ENCODE peak calls at places on chromosomes 11 and 22, in five cellular contexts. One of them, this sample, is unnamed.

GRCh38 chr11:88779551-88779950 is 286.2 kb downstream of the GRM5 start:
- DNase-seq in IMR-90: peak; percentile 92
- DNase-seq in A549: peak; percentile 16
- DNase-seq in heart left ventricle: no peak
- DNase-seq in lung: no peak
- DNase-seq in this sample: no peak

GRCh38 chr11:75142714-75143419 is 8.0 kb upstream of the SLCO2B1 start:
- DNase-seq in IMR-90: peak; percentile 95
- DNase-seq in A549: peak; percentile 83
- DNase-seq in heart left ventricle: peak; percentile 88
- DNase-seq in lung: peak; percentile 65
- DNase-seq in this sample: peak; percentile 26

GRCh38 chr22:36775589-36775965 is 342 bp downstream of the IFT27 start:
- DNase-seq in IMR-90: peak; percentile 5
- DNase-seq in A549: no peak
- DNase-seq in heart left ventricle: peak; percentile 48
- DNase-seq in lung: peak; percentile 39
- DNase-seq in this sample: peak; percentile 33

GRCh38 chr11:26079966-26080365 is 252.0 kb upstream of the ANO3 start:
- DNase-seq in IMR-90: no peak
- DNase-seq in A549: no peak
- DNase-seq in heart left ventricle: no peak
- DNase-seq in lung: no peak
- DNase-seq in this sample: no peak

GRCh38 chr11:134529212-134530096 is 117.4 kb upstream of the B3GAT1 start:
- DNase-seq in IMR-90: no peak
- DNase-seq in A549: no peak
- DNase-seq in heart left ventricle: peak; percentile 8
- DNase-seq in lung: no peak
- DNase-seq in this sample: no peak

GRCh38 chr11:77103319-77103718 is 679 bp downstream of the OMP start:
- DNase-seq in IMR-90: no peak
- DNase-seq in A549: no peak
- DNase-seq in heart left ventricle: no peak
- DNase-seq in lung: no peak
- DNase-seq in this sample: no peak

GRCh38 chr11:120424185-120424969 is 87.2 kb upstream of the GRIK4 start:
- DNase-seq in IMR-90: peak; percentile 25
- DNase-seq in A549: no peak
- DNase-seq in heart left ventricle: no peak
- DNase-seq in lung: no peak
- DNase-seq in this sample: no peak

GRCh38 chr22:22745225-22746060 is 101.0 kb downstream of the GGTLC2 start:
- DNase-seq in IMR-90: peak; percentile 19
- DNase-seq in A549: peak; percentile 26
- DNase-seq in heart left ventricle: no peak
- DNase-seq in lung: no peak
- DNase-seq in this sample: no peak

GRCh38 chr11:35049906-35050531 is 89.0 kb upstream of the CD44 start:
- DNase-seq in IMR-90: no peak
- DNase-seq in A549: no peak
- DNase-seq in heart left ventricle: no peak
- DNase-seq in lung: no peak
- DNase-seq in this sample: no peak
- H3K9me3 ChIP-seq in IMR-90: no peaks in the 10 kb centered on the region
- H3K9me3 ChIP-seq in A549: no peaks in the 10 kb centered on the region
- H3K9me3 ChIP-seq in heart left ventricle: no peaks in the 10 kb centered on the region
- H3K9me3 ChIP-seq in lung: no peaks in the 10 kb centered on the region
- H3K9me3 ChIP-seq in this sample: no peaks in the 10 kb centered on the region

DNA sequence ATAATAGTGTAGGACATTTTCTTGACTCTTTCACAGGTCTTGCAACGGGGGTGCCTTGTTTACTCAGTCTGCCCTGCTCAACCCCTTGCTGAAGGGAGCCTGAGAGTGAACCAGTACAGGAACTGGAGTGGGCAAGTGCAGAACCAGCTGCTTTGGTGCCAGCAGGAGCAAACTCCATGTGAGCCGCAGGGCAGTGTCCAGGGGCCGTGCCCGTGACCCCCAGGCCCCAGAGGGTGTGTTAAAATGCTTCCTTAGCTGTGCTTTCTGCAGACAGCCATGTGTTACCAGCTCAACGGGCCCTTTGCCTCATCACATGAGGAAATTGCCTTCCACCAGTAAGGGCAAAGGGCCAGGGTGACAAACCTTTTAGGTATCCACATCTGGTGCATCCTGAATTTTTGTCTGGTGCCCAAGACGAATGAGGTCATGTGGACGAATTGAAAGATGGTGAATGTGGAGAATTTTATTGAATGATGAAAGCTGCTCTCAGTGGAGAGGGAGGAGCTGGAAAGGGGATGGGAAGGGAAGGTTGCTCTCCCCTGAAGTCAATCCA is 53.6 kb upstream of the OR5D13 start:
- DNase-seq in IMR-90: no peak
- DNase-seq in A549: peak; percentile 1
- DNase-seq in heart left ventricle: no peak
- DNase-seq in lung: no peak
- DNase-seq in this sample: no peak
- H3K9me3 ChIP-seq in IMR-90: peaks cover 6% of the 10 kb centered on the region
- H3K9me3 ChIP-seq in A549: no peaks in the 10 kb centered on the region
- H3K9me3 ChIP-seq in heart left ventricle: no peaks in the 10 kb centered on the region
- H3K9me3 ChIP-seq in lung: peaks cover 3% of the 10 kb centered on the region
- H3K9me3 ChIP-seq in this sample: no peaks in the 10 kb centered on the region

DNA sequence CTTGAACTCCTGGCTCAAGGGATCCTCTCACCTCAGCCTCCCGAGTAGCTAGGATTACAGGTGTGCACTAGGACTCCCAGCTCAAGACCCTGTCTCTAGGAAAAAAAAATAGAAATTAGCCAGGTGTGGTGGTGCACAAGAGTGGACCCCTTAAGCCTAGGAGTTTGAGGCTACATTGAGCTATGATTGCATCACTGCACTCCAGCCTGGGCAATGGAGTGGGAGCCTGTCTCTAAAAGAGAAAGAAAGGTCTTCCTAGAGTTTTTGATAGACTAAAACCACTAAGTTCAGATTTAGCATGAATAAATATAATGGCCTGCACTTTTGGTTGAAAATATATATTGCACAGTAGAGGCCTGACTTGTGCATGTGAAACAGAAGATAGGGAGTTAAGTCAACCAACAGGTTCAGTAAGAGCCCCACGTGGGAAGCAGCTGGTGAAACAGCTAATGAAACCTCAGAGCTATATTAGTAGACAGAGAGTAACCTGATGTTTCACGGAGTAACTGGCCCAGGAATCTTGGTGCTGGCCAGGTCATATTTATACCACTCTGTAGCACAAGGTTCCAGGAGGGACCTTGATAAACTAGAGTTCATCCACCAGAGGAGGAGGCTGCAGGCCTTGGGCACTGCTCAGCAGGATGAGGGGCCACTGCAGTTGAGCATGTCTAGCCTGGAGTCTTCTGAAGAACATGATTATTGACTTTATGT is 4.6 kb upstream of the MICAL3 start:
- DNase-seq in IMR-90: no peak
- DNase-seq in A549: no peak
- DNase-seq in heart left ventricle: no peak
- DNase-seq in lung: no peak
- DNase-seq in this sample: no peak
- H3K9me3 ChIP-seq in IMR-90: no peaks in the 10 kb centered on the region
- H3K9me3 ChIP-seq in A549: no peaks in the 10 kb centered on the region
- H3K9me3 ChIP-seq in heart left ventricle: no peaks in the 10 kb centered on the region
- H3K9me3 ChIP-seq in lung: no peaks in the 10 kb centered on the region
- H3K9me3 ChIP-seq in this sample: no peaks in the 10 kb centered on the region

GRCh38 chr22:47376322-47376700 is 613.9 kb downstream of the TBC1D22A start:
- DNase-seq in IMR-90: no peak
- DNase-seq in A549: no peak
- DNase-seq in heart left ventricle: peak; percentile 8
- DNase-seq in lung: no peak
- DNase-seq in this sample: no peak
- H3K9me3 ChIP-seq in IMR-90: no peaks in the 10 kb centered on the region
- H3K9me3 ChIP-seq in A549: no peaks in the 10 kb centered on the region
- H3K9me3 ChIP-seq in heart left ventricle: no peaks in the 10 kb centered on the region
- H3K9me3 ChIP-seq in lung: no peaks in the 10 kb centered on the region
- H3K9me3 ChIP-seq in this sample: no peaks in the 10 kb centered on the region

DNA sequence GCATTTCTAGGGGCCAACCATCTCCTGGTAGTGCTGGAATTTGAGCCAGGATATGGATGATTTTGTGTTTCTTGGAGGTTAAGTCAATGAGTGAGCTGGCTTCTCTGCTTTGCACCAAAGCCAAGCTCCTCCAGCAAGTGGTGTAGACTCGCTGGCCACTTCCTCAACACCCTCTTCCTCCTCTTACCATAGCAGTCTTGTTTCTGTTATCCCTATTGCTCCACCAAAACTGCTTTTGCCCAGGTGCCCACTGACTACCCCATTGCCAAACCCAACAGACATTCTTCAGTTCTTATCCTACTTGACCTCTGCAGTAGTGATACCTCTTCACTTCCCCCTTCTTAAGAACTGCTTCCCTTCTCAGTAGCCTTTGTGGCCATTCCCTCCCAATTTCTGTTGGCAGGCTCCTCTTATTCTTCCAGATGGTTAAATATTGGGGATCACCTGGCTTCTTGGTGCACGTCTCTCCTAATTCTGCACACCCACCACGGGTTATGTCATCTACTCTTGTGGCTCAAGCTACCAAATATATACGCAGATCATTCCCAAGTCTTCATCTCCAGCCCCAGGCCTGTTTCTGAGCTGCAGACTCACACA is 7.0 kb upstream of the PRG2 start:
- DNase-seq in IMR-90: no peak
- DNase-seq in A549: no peak
- DNase-seq in heart left ventricle: no peak
- DNase-seq in lung: no peak
- DNase-seq in this sample: no peak
- H3K9me3 ChIP-seq in IMR-90: no peaks in the 10 kb centered on the region
- H3K9me3 ChIP-seq in A549: no peaks in the 10 kb centered on the region
- H3K9me3 ChIP-seq in heart left ventricle: no peaks in the 10 kb centered on the region
- H3K9me3 ChIP-seq in lung: no peaks in the 10 kb centered on the region
- H3K9me3 ChIP-seq in this sample: no peaks in the 10 kb centered on the region

DNA sequence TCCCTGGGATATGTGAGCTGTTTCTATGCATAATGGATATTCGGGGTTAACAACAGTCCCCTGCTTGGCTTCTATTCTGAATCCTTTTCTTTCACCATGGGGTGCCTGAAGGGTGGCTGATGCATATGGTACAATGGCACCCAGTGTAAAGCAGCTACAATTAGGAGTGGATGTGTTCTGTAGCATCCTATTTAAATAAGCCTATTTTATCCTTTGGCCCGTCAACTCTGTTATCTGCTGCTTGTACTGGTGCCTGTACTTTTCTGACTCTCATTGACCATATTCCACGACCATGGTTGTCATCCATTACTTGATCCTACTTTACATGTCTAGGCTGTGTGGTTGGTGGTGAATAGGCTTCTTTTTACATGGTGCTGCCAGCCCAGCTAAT is 1.3 kb downstream of the TUG1 start:
- DNase-seq in IMR-90: no peak
- DNase-seq in A549: no peak
- DNase-seq in heart left ventricle: no peak
- DNase-seq in lung: no peak
- DNase-seq in this sample: no peak
- H3K9me3 ChIP-seq in IMR-90: peaks cover 14% of the 10 kb centered on the region
- H3K9me3 ChIP-seq in A549: peaks cover 60% of the 10 kb centered on the region
- H3K9me3 ChIP-seq in heart left ventricle: peaks cover under 1% of the 10 kb centered on the region
- H3K9me3 ChIP-seq in lung: peaks cover 9% of the 10 kb centered on the region
- H3K9me3 ChIP-seq in this sample: peaks cover 34% of the 10 kb centered on the region

GRCh38 chr22:48548391-48548790 is 1279.3 kb downstream of the BRD1 start:
- DNase-seq in IMR-90: no peak
- DNase-seq in A549: no peak
- DNase-seq in heart left ventricle: no peak
- DNase-seq in lung: no peak
- DNase-seq in this sample: no peak
- H3K9me3 ChIP-seq in IMR-90: peaks cover 69% of the 10 kb centered on the region
- H3K9me3 ChIP-seq in A549: no peaks in the 10 kb centered on the region
- H3K9me3 ChIP-seq in heart left ventricle: no peaks in the 10 kb centered on the region
- H3K9me3 ChIP-seq in lung: peaks cover 2% of the 10 kb centered on the region
- H3K9me3 ChIP-seq in this sample: no peaks in the 10 kb centered on the region